ENCODE peak calls at places on chromosomes 12 and 14, in nine cellular contexts. N is lung, O is pancreas, T is upper lobe of right lung, E is psoas muscle, I is dorsolateral prefrontal cortex, J is breast epithelium, H is heart right ventricle, X is thoracic aorta. F is an unnamed sample.

GRCh38 chr14:92039073-92039719 is 663 bp downstream of the TRIP11 start:
- DNase-seq in H (no peak), J (peak; percentile 33), T (no peak), N (no peak), E (peak; percentile 77), X (no peak), I (no peak), O (no peak), F (no peak)

GRCh38 chr12:47707905-47708543 is 2.2 kb upstream of the RPAP3 start:
- DNase-seq in E (no peak), O (no peak), X (no peak), N (no peak), I (no peak), T (no peak), H (no peak), J (no peak), F (no peak)

GRCh38 chr12:102031852-102032251 is 29.9 kb downstream of the WASHC3 start:
- DNase-seq in T (no peak), H (no peak), N (no peak), O (no peak), E (no peak), I (no peak), X (no peak), J (no peak), F (no peak)

GRCh38 chr12:116784238-116784612 is 46.1 kb downstream of the RNFT2 start:
- DNase-seq in I (no peak), O (no peak), H (no peak), X (no peak), T (no peak), J (no peak), E (no peak), N (no peak), F (no peak)

GRCh38 chr12:97642906-97643305 is 180.3 kb downstream of the RMST start:
- DNase-seq in H (no peak), O (no peak), E (no peak), X (no peak), I (no peak), T (no peak), J (no peak), N (no peak), F (no peak)

GRCh38 chr12:48000878-48001321 is 3.4 kb downstream of the COL2A1 start:
- DNase-seq in E (no peak), I (no peak), H (no peak), N (peak; percentile 46), X (no peak), T (no peak), J (peak; percentile 56), O (no peak), F (no peak)

GRCh38 chr12:103841690-103842584 is 903 bp upstream of the NT5DC3 start:
- DNase-seq in I (peak; percentile 45), X (peak; percentile 11), T (peak; percentile 76), E (peak; percentile 67), J (peak; percentile 96), N (peak; percentile 33), H (peak; percentile 57), O (peak; percentile 49), F (no peak)

GRCh38 chr14:37413504-37414003 is 181.5 kb downstream of the FOXA1 start:
- DNase-seq in H (no peak), J (no peak), I (no peak), X (no peak), T (no peak), E (no peak), O (no peak), N (no peak), F (no peak)

GRCh38 chr12:107477946-107478610 is 207.5 kb upstream of the PWP1 start:
- DNase-seq in I (no peak), X (no peak), H (no peak), E (no peak), T (no peak), J (no peak), O (no peak), N (no peak), F (no peak)

GRCh38 chr12:45666452-45667215 is 62.9 kb upstream of the ARID2 start:
- DNase-seq in X (no peak), O (no peak), N (no peak), H (no peak), I (no peak), T (no peak), J (no peak), E (no peak), F (no peak)

GRCh38 chr14:85317491-85318021 is 212.4 kb upstream of the FLRT2 start:
- DNase-seq in T (no peak), J (no peak), H (no peak), N (no peak), O (no peak), E (no peak), I (no peak), X (no peak), F (no peak)

GRCh38 chr12:72586456-72586855 is 314.3 kb downstream of the TRHDE start:
- DNase-seq in E (no peak), N (no peak), H (no peak), I (no peak), J (no peak), T (no peak), O (no peak), X (no peak), F (no peak)

GRCh38 chr12:20194171-20194570 is 174.2 kb upstream of the PDE3A start:
- DNase-seq in T (no peak), E (no peak), N (no peak), J (no peak), H (no peak), I (no peak), X (no peak), O (no peak), F (no peak)

GRCh38 chr14:99261916-99262787 is 9.8 kb downstream of the BCL11B start:
- DNase-seq in N (no peak), I (no peak), O (no peak), H (no peak), E (no peak), X (no peak), T (no peak), J (no peak), F (no peak)

GRCh38 chr12:51873251-51873994 is 14.5 kb upstream of the ANKRD33 start:
- DNase-seq in T (peak; percentile 33), X (no peak), N (no peak), O (no peak), I (no peak), H (no peak), E (peak; percentile 20), J (no peak), F (no peak)

GRCh38 chr12:2691340-2692111 is 103.2 kb upstream of the FKBP4 start:
- DNase-seq in O (no peak), J (no peak), E (no peak), I (no peak), X (no peak), N (peak; percentile 27), T (no peak), H (no peak), F (no peak)

GRCh38 chr14:105903971-105904370 is 377.6 kb downstream of the TMEM121 start:
- DNase-seq in J (no peak), T (no peak), I (no peak), E (no peak), X (no peak), O (no peak), N (no peak), H (no peak), F (no peak)

GRCh38 chr12:120215357-120215735 is 14.4 kb upstream of the RPLP0 start:
- DNase-seq in T (no peak), N (no peak), I (no peak), X (no peak), O (no peak), E (no peak), H (no peak), J (no peak), F (no peak)
- H3K4me3 ChIP-seq in T (no peak overlapping the region), N (no peak overlapping the region), I (no peak overlapping the region), X (no peak overlapping the region), O (no peak overlapping the region), E (no peak overlapping the region), H (no peak overlapping the region), J (no peak overlapping the region), F (no peak overlapping the region)

GRCh38 chr14:93136009-93136408 is 20.3 kb upstream of the ITPK1 start:
- DNase-seq in E (peak; percentile 48), I (no peak), N (no peak), T (no peak), J (no peak), O (no peak), H (no peak), X (no peak), F (no peak)
- H3K27ac ChIP-seq in E (no peak overlapping the region), I (no peak overlapping the region), N (no peak overlapping the region), T (no peak overlapping the region), J (peak overlapping the region; percentile 48), O (peak overlapping the region; percentile 82), H (no peak overlapping the region), X (no peak overlapping the region), F (peak overlapping the region; percentile 74)

GRCh38 chr12:127963926-127964325 is 303.0 kb upstream of the TMEM132C start:
- DNase-seq in I (no peak), X (no peak), T (no peak), N (no peak), E (no peak), O (no peak), H (no peak), J (no peak), F (no peak)

GRCh38 chr12:127966331-127966730 is 300.6 kb upstream of the TMEM132C start:
- DNase-seq in O (no peak), I (no peak), T (no peak), J (no peak), X (no peak), E (no peak), N (no peak), H (no peak), F (no peak)

GRCh38 chr12:127964717-127965116 is 302.3 kb upstream of the TMEM132C start:
- DNase-seq in J (no peak), I (no peak), E (no peak), O (no peak), H (no peak), N (no peak), T (no peak), X (no peak), F (no peak)
- TF ChIP-seq CTCF in J (no peak), I (no peak), E (no peak), O (no peak), H (peak; percentile 11), N (no peak), T (no peak), X (no peak), F (no peak)

DNA sequence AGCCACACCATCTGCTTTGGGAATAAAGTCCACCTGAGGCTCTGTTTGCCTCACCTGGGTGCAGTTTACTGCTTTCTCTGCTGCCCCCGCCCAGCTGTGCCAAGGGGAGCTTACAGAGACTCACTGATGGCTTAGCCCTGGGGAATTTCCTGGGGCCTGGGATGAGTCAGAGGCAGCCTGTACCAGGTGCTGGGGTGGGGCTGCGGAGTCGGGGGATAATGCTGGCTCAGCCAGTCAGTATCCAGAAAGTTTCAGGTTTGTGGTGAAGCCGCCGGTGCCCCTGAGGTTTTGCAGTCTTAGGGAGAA is 22.3 kb downstream of the PLEKHG3 start:
- DNase-seq in J (no peak), X (no peak), O (peak; percentile 85), E (peak; percentile 42), N (no peak), T (peak; percentile 60), H (no peak), I (no peak), F (no peak)
- H3K4me3 ChIP-seq in J (no peak overlapping the region), X (no peak overlapping the region), O (no peak overlapping the region), E (no peak overlapping the region), N (no peak overlapping the region), T (no peak overlapping the region), H (no peak overlapping the region), I (no peak overlapping the region), F (no peak overlapping the region)